ENCODE peak calls at places on chromosomes 16 and 17, in ten cellular contexts. One of them, this sample, is unnamed.

GRCh38 chr17:17951524-17951923 is 20.7 kb downstream of the TOM1L2 start:
- DNase-seq in lung: no peak
- DNase-seq in kidney: no peak
- DNase-seq in HAP-1: no peak
- DNase-seq in CD8-positive, alpha-beta T cell: no peak
- DNase-seq in GM23248: no peak
- DNase-seq in cardiac muscle cell: no peak
- DNase-seq in K562: no peak
- DNase-seq in heart right ventricle: no peak
- DNase-seq in adrenal gland: no peak
- DNase-seq in this sample: no peak

GRCh38 chr17:38750312-38751121 is 2.0 kb upstream of the PSMB3 start:
- DNase-seq in lung: no peak
- DNase-seq in kidney: no peak
- DNase-seq in HAP-1: no peak
- DNase-seq in CD8-positive, alpha-beta T cell: no peak
- DNase-seq in GM23248: peak; percentile 43
- DNase-seq in cardiac muscle cell: no peak
- DNase-seq in K562: no peak
- DNase-seq in heart right ventricle: no peak
- DNase-seq in adrenal gland: no peak
- DNase-seq in this sample: no peak

GRCh38 chr17:4934173-4934979 is 2.3 kb downstream of the GP1BA start:
- DNase-seq in lung: no peak
- DNase-seq in kidney: peak; percentile 79
- DNase-seq in HAP-1: no peak
- DNase-seq in CD8-positive, alpha-beta T cell: no peak
- DNase-seq in GM23248: peak; percentile 63
- DNase-seq in cardiac muscle cell: no peak
- DNase-seq in K562: peak; percentile 28
- DNase-seq in heart right ventricle: no peak
- DNase-seq in adrenal gland: no peak
- DNase-seq in this sample: no peak

GRCh38 chr17:37672545-37673078 is 29.4 kb upstream of the DDX52 start:
- DNase-seq in lung: no peak
- DNase-seq in kidney: no peak
- DNase-seq in HAP-1: no peak
- DNase-seq in CD8-positive, alpha-beta T cell: no peak
- DNase-seq in GM23248: peak; percentile 50
- DNase-seq in cardiac muscle cell: no peak
- DNase-seq in K562: no peak
- DNase-seq in heart right ventricle: no peak
- DNase-seq in adrenal gland: no peak
- DNase-seq in this sample: no peak

GRCh38 chr17:35486920-35487727 is 38.6 kb upstream of the SLFN13 start:
- DNase-seq in lung: peak; percentile 69
- DNase-seq in kidney: peak; percentile 80
- DNase-seq in HAP-1: no peak
- DNase-seq in CD8-positive, alpha-beta T cell: peak; percentile 53
- DNase-seq in GM23248: peak; percentile 91
- DNase-seq in cardiac muscle cell: peak; percentile 44
- DNase-seq in K562: no peak
- DNase-seq in heart right ventricle: peak; percentile 43
- DNase-seq in adrenal gland: peak; percentile 15
- DNase-seq in this sample: peak; percentile 41

GRCh38 chr16:3915438-3916250 is 35.1 kb upstream of the CREBBP start:
- DNase-seq in lung: no peak
- DNase-seq in kidney: no peak
- DNase-seq in HAP-1: no peak
- DNase-seq in CD8-positive, alpha-beta T cell: no peak
- DNase-seq in GM23248: no peak
- DNase-seq in cardiac muscle cell: no peak
- DNase-seq in K562: no peak
- DNase-seq in heart right ventricle: no peak
- DNase-seq in adrenal gland: no peak
- DNase-seq in this sample: no peak

GRCh38 chr17:65688307-65688706 is 126.9 kb upstream of the AXIN2 start:
- DNase-seq in lung: no peak
- DNase-seq in kidney: no peak
- DNase-seq in HAP-1: no peak
- DNase-seq in CD8-positive, alpha-beta T cell: no peak
- DNase-seq in GM23248: no peak
- DNase-seq in cardiac muscle cell: no peak
- DNase-seq in K562: no peak
- DNase-seq in heart right ventricle: no peak
- DNase-seq in adrenal gland: no peak
- DNase-seq in this sample: no peak

GRCh38 chr16:88533945-88534641 is 36.1 kb upstream of the ZC3H18 start:
- DNase-seq in lung: peak; percentile 70
- DNase-seq in kidney: peak; percentile 93
- DNase-seq in HAP-1: no peak
- DNase-seq in CD8-positive, alpha-beta T cell: peak; percentile 75
- DNase-seq in GM23248: peak; percentile 86
- DNase-seq in cardiac muscle cell: peak; percentile 82
- DNase-seq in K562: no peak
- DNase-seq in heart right ventricle: peak; percentile 68
- DNase-seq in adrenal gland: peak; percentile 64
- DNase-seq in this sample: peak; percentile 83

GRCh38 chr17:58756246-58757161 is 850 bp downstream of the PPM1E start:
- DNase-seq in lung: no peak
- DNase-seq in kidney: no peak
- DNase-seq in HAP-1: peak; percentile 58
- DNase-seq in CD8-positive, alpha-beta T cell: no peak
- DNase-seq in GM23248: peak; percentile 4
- DNase-seq in cardiac muscle cell: peak; percentile 35
- DNase-seq in K562: peak; percentile 32
- DNase-seq in heart right ventricle: no peak
- DNase-seq in adrenal gland: peak; percentile 34
- DNase-seq in this sample: no peak

GRCh38 chr16:54175552-54176375 is 110.8 kb downstream of the IRX3 start:
- DNase-seq in lung: no peak
- DNase-seq in kidney: no peak
- DNase-seq in HAP-1: peak; percentile 15
- DNase-seq in CD8-positive, alpha-beta T cell: no peak
- DNase-seq in GM23248: peak; percentile 62
- DNase-seq in cardiac muscle cell: no peak
- DNase-seq in K562: no peak
- DNase-seq in heart right ventricle: no peak
- DNase-seq in adrenal gland: no peak
- DNase-seq in this sample: no peak

GRCh38 chr17:78925662-78926555 is 722 bp upstream of the TIMP2 start:
- DNase-seq in lung: peak; percentile 73
- DNase-seq in kidney: peak; percentile 90
- DNase-seq in HAP-1: peak; percentile 52
- DNase-seq in CD8-positive, alpha-beta T cell: no peak
- DNase-seq in GM23248: peak; percentile 96
- DNase-seq in cardiac muscle cell: no peak
- DNase-seq in K562: no peak
- DNase-seq in heart right ventricle: peak; percentile 87
- DNase-seq in adrenal gland: peak; percentile 64
- DNase-seq in this sample: peak; percentile 84

GRCh38 chr17:45688353-45688752 is 95.8 kb upstream of the CRHR1 start:
- DNase-seq in lung: no peak
- DNase-seq in kidney: no peak
- DNase-seq in HAP-1: no peak
- DNase-seq in CD8-positive, alpha-beta T cell: no peak
- DNase-seq in GM23248: no peak
- DNase-seq in cardiac muscle cell: no peak
- DNase-seq in K562: no peak
- DNase-seq in heart right ventricle: no peak
- DNase-seq in adrenal gland: no peak
- DNase-seq in this sample: no peak

GRCh38 chr16:24189941-24190340 is 66.2 kb upstream of the CACNG3 start:
- DNase-seq in lung: no peak
- DNase-seq in kidney: no peak
- DNase-seq in HAP-1: no peak
- DNase-seq in CD8-positive, alpha-beta T cell: no peak
- DNase-seq in GM23248: no peak
- DNase-seq in cardiac muscle cell: no peak
- DNase-seq in K562: no peak
- DNase-seq in heart right ventricle: no peak
- DNase-seq in adrenal gland: no peak
- DNase-seq in this sample: no peak

DNA sequence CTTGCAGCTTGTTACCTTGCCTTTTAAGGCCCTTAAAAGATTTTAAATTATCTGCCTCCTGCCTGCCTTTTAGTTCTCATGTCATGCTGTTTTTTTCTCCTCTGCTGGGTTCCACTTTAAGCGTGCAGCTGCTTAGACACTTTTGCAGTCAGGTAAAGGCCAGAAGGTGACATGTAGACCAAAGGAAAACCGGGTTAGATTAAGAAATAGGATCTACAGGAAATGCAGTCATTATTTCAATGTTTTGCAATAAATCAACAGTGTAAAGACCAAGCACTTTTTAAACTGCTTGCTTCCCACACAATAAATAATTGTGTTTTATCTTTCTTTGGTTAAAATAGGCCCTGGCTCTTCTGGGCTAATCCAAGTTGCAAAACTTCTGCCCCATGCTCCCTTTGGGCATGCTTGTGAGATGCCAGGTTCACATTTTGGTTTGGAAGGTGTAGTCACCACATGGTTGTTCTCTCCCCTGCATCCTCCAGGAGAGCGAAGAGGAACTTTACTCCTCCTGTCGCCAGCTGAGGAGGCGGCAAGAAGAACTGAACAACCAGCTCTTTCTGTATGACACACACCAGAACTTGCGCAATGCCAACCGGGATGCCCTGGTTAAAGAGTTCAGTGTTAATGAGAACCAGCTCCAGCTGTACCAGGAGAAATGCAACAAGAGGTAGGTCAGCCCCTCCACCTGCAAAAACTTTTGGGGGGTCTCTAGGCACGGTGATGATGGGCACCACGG is 54.9 kb downstream of the SDR42E1 start:
- DNase-seq in lung: peak; percentile 42
- DNase-seq in kidney: no peak
- DNase-seq in HAP-1: no peak
- DNase-seq in CD8-positive, alpha-beta T cell: no peak
- DNase-seq in GM23248: peak; percentile 86
- DNase-seq in cardiac muscle cell: no peak
- DNase-seq in K562: no peak
- DNase-seq in heart right ventricle: no peak
- DNase-seq in adrenal gland: no peak
- DNase-seq in this sample: no peak
- H3K36me3 ChIP-seq in lung: no peaks in the 10 kb centered on the region
- H3K36me3 ChIP-seq in kidney: peaks cover 12% of the 10 kb centered on the region
- H3K36me3 ChIP-seq in HAP-1: no peaks in the 10 kb centered on the region
- H3K36me3 ChIP-seq in CD8-positive, alpha-beta T cell: no peaks in the 10 kb centered on the region
- H3K36me3 ChIP-seq in GM23248: no peaks in the 10 kb centered on the region
- H3K36me3 ChIP-seq in cardiac muscle cell: no peaks in the 10 kb centered on the region
- H3K36me3 ChIP-seq in K562: no peaks in the 10 kb centered on the region
- H3K36me3 ChIP-seq in heart right ventricle: no peaks in the 10 kb centered on the region
- H3K36me3 ChIP-seq in adrenal gland: no peaks in the 10 kb centered on the region
- H3K36me3 ChIP-seq in this sample: peaks cover 10% of the 10 kb centered on the region

GRCh38 chr17:77203436-77203835 is 62.7 kb downstream of the SEC14L1 start:
- DNase-seq in lung: no peak
- DNase-seq in kidney: no peak
- DNase-seq in HAP-1: no peak
- DNase-seq in CD8-positive, alpha-beta T cell: no peak
- DNase-seq in GM23248: no peak
- DNase-seq in cardiac muscle cell: no peak
- DNase-seq in K562: no peak
- DNase-seq in heart right ventricle: no peak
- DNase-seq in adrenal gland: no peak
- DNase-seq in this sample: no peak
- H3K36me3 ChIP-seq in lung: peaks cover 16% of the 10 kb centered on the region
- H3K36me3 ChIP-seq in kidney: peaks cover 42% of the 10 kb centered on the region
- H3K36me3 ChIP-seq in HAP-1: peaks cover 31% of the 10 kb centered on the region
- H3K36me3 ChIP-seq in CD8-positive, alpha-beta T cell: peaks cover 28% of the 10 kb centered on the region
- H3K36me3 ChIP-seq in GM23248: peaks cover 49% of the 10 kb centered on the region
- H3K36me3 ChIP-seq in cardiac muscle cell: peaks cover 28% of the 10 kb centered on the region
- H3K36me3 ChIP-seq in K562: peaks cover 68% of the 10 kb centered on the region
- H3K36me3 ChIP-seq in heart right ventricle: no peaks in the 10 kb centered on the region
- H3K36me3 ChIP-seq in adrenal gland: no peaks in the 10 kb centered on the region
- H3K36me3 ChIP-seq in this sample: peaks cover 99% of the 10 kb centered on the region

GRCh38 chr17:81198826-81199481 is 23.8 kb downstream of the CEP131 start:
- DNase-seq in lung: no peak
- DNase-seq in kidney: no peak
- DNase-seq in HAP-1: no peak
- DNase-seq in CD8-positive, alpha-beta T cell: no peak
- DNase-seq in GM23248: no peak
- DNase-seq in cardiac muscle cell: no peak
- DNase-seq in K562: no peak
- DNase-seq in heart right ventricle: no peak
- DNase-seq in adrenal gland: no peak
- DNase-seq in this sample: no peak

GRCh38 chr17:81199482-81199830 is 23.3 kb downstream of the CEP131 start:
- DNase-seq in lung: no peak
- DNase-seq in kidney: no peak
- DNase-seq in HAP-1: no peak
- DNase-seq in CD8-positive, alpha-beta T cell: no peak
- DNase-seq in GM23248: no peak
- DNase-seq in cardiac muscle cell: no peak
- DNase-seq in K562: no peak
- DNase-seq in heart right ventricle: no peak
- DNase-seq in adrenal gland: no peak
- DNase-seq in this sample: no peak

GRCh38 chr17:81202318-81202717 is 20.4 kb downstream of the CEP131 start:
- DNase-seq in lung: no peak
- DNase-seq in kidney: no peak
- DNase-seq in HAP-1: no peak
- DNase-seq in CD8-positive, alpha-beta T cell: no peak
- DNase-seq in GM23248: no peak
- DNase-seq in cardiac muscle cell: no peak
- DNase-seq in K562: no peak
- DNase-seq in heart right ventricle: no peak
- DNase-seq in adrenal gland: no peak
- DNase-seq in this sample: no peak

GRCh38 chr17:81200201-81200600 is 22.6 kb downstream of the CEP131 start:
- DNase-seq in lung: no peak
- DNase-seq in kidney: no peak
- DNase-seq in HAP-1: no peak
- DNase-seq in CD8-positive, alpha-beta T cell: no peak
- DNase-seq in GM23248: no peak
- DNase-seq in cardiac muscle cell: no peak
- DNase-seq in K562: no peak
- DNase-seq in heart right ventricle: no peak
- DNase-seq in adrenal gland: no peak
- DNase-seq in this sample: no peak

GRCh38 chr17:81200695-81201580 is 21.8 kb downstream of the CEP131 start:
- DNase-seq in lung: peak; percentile 64
- DNase-seq in kidney: no peak
- DNase-seq in HAP-1: peak; percentile 72
- DNase-seq in CD8-positive, alpha-beta T cell: no peak
- DNase-seq in GM23248: peak; percentile 79
- DNase-seq in cardiac muscle cell: peak; percentile 78
- DNase-seq in K562: peak; percentile 65
- DNase-seq in heart right ventricle: peak; percentile 66
- DNase-seq in adrenal gland: peak; percentile 70
- DNase-seq in this sample: no peak
- H3K36me3 ChIP-seq in lung: no peaks in the 10 kb centered on the region
- H3K36me3 ChIP-seq in kidney: no peaks in the 10 kb centered on the region
- H3K36me3 ChIP-seq in HAP-1: peaks cover 5% of the 10 kb centered on the region
- H3K36me3 ChIP-seq in CD8-positive, alpha-beta T cell: no peaks in the 10 kb centered on the region
- H3K36me3 ChIP-seq in GM23248: no peaks in the 10 kb centered on the region
- H3K36me3 ChIP-seq in cardiac muscle cell: no peaks in the 10 kb centered on the region
- H3K36me3 ChIP-seq in K562: peaks cover 2% of the 10 kb centered on the region
- H3K36me3 ChIP-seq in heart right ventricle: no peaks in the 10 kb centered on the region
- H3K36me3 ChIP-seq in adrenal gland: no peaks in the 10 kb centered on the region
- H3K36me3 ChIP-seq in this sample: peaks cover 18% of the 10 kb centered on the region

DNA sequence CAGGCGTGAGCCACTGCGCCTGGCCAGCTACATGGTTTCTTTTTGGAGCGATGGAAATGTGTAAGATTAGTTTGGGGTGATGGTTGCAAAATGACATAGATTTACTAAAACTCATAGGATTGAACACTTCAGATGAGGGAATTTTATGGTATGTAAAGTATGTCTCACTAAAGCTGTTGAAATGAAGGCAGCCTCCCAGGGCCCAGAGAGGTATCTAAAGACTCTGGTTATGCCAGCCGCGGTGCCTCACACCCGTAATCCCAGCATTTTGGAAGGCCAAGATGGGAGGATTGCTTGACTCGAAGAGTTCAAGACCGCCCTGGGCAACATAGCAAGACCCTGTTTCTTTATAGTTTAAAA is 254.9 kb downstream of the PARN start:
- DNase-seq in lung: no peak
- DNase-seq in kidney: no peak
- DNase-seq in HAP-1: no peak
- DNase-seq in CD8-positive, alpha-beta T cell: no peak
- DNase-seq in GM23248: peak; percentile 28
- DNase-seq in cardiac muscle cell: no peak
- DNase-seq in K562: no peak
- DNase-seq in heart right ventricle: no peak
- DNase-seq in adrenal gland: no peak
- DNase-seq in this sample: no peak
- H3K36me3 ChIP-seq in lung: no peaks in the 10 kb centered on the region
- H3K36me3 ChIP-seq in kidney: no peaks in the 10 kb centered on the region
- H3K36me3 ChIP-seq in HAP-1: no peaks in the 10 kb centered on the region
- H3K36me3 ChIP-seq in CD8-positive, alpha-beta T cell: no peaks in the 10 kb centered on the region
- H3K36me3 ChIP-seq in GM23248: no peaks in the 10 kb centered on the region
- H3K36me3 ChIP-seq in cardiac muscle cell: no peaks in the 10 kb centered on the region
- H3K36me3 ChIP-seq in K562: no peaks in the 10 kb centered on the region
- H3K36me3 ChIP-seq in heart right ventricle: no peaks in the 10 kb centered on the region
- H3K36me3 ChIP-seq in adrenal gland: no peaks in the 10 kb centered on the region
- H3K36me3 ChIP-seq in this sample: no peaks in the 10 kb centered on the region

This sample was measured in left ventricle myocardium inferior.